ENCODE peak calls at places on chromosomes 2 and 18, in four cellular contexts. O is IMR-90, R is H9, D is mesenchymal stem cell. V is an unnamed sample.

GRCh38 chr2:11437602-11438001 is 28.4 kb downstream of the E2F6 start:
- DNase-seq in O (no peak), D (no peak), R (no peak), V (no peak)

GRCh38 chr2:232688201-232688600 is 8.9 kb upstream of the GIGYF2 start:
- DNase-seq in O (no peak), D (no peak), R (no peak), V (no peak)

GRCh38 chr2:63992061-63992685 is 27.1 kb downstream of the VPS54 start:
- DNase-seq in R (no peak), D (no peak), O (no peak), V (no peak)

GRCh38 chr18:3205239-3205638 is 14.5 kb downstream of the MYOM1 start:
- DNase-seq in D (no peak), O (no peak), R (no peak), V (no peak)

GRCh38 chr18:70931942-70932814 is 643.3 kb downstream of the SOCS6 start:
- DNase-seq in D (no peak), R (peak; percentile 34), O (peak; percentile 17), V (no peak)

GRCh38 chr18:68436485-68436884 is 278.4 kb downstream of the TMX3 start:
- DNase-seq in O (peak; percentile 61), R (no peak), D (peak; percentile 70), V (no peak)

GRCh38 chr2:191539068-191539467 is 138.9 kb upstream of the NABP1 start:
- DNase-seq in O (peak; percentile 40), D (peak; percentile 51), R (no peak), V (peak; percentile 21)

GRCh38 chr2:237371856-237372255 is 42.1 kb downstream of the COL6A3 start:
- DNase-seq in O (no peak), D (no peak), R (no peak), V (no peak)

GRCh38 chr2:11169333-11169732 is 14.1 kb downstream of the SLC66A3 start:
- DNase-seq in D (no peak), R (no peak), O (no peak), V (no peak)

GRCh38 chr2:17599617-17600016 is 59.1 kb downstream of the VSNL1 start:
- DNase-seq in O (no peak), D (no peak), R (peak; percentile 6), V (no peak)

GRCh38 chr2:164015328-164016123 is 279.7 kb upstream of the FIGN start:
- DNase-seq in D (no peak), R (no peak), O (no peak), V (no peak)

GRCh38 chr2:46073540-46074018 is 223.6 kb upstream of the EPAS1 start:
- DNase-seq in O (peak; percentile 97), R (no peak), D (peak; percentile 97), V (no peak)

GRCh38 chr2:219944861-219945260 is 317.4 kb downstream of the SLC4A3 start:
- DNase-seq in D (no peak), O (no peak), R (no peak), V (no peak)

GRCh38 chr2:149049142-149049541 is 10.6 kb downstream of the LYPD6B start:
- DNase-seq in O (peak; percentile 62), D (peak; percentile 50), R (no peak), V (no peak)

GRCh38 chr2:179751184-179751809 is 110.1 kb downstream of the ZNF385B start:
- DNase-seq in O (peak; percentile 47), D (peak; percentile 30), R (no peak), V (no peak)

GRCh38 chr2:80126596-80127189 is 177.9 kb downstream of the LRRTM1 start:
- DNase-seq in R (no peak), D (no peak), O (peak; percentile 71), V (no peak)

GRCh38 chr2:157438907-157439791 is 4.7 kb downstream of the CYTIP start:
- DNase-seq in D (no peak), R (no peak), O (no peak), V (no peak)

GRCh38 chr2:218292700-218293014 is 354 bp upstream of the TMBIM1 start:
- DNase-seq in D (no peak), R (no peak), O (no peak), V (no peak)

GRCh38 chr2:218293715-218294429 is 1.6 kb upstream of the TMBIM1 start:
- DNase-seq in D (no peak), O (no peak), R (no peak), V (no peak)

GRCh38 chr2:218290316-218291261 is 1.7 kb downstream of the TMBIM1 start:
- DNase-seq in R (no peak), D (no peak), O (no peak), V (no peak)

GRCh38 chr2:218291318-218291933 is 877 bp downstream of the TMBIM1 start:
- DNase-seq in D (no peak), O (peak; percentile 31), R (no peak), V (no peak)

GRCh38 chr2:218291934-218292699 is at the start of gene TMBIM1:
- DNase-seq in R (peak; percentile 74), D (peak; percentile 80), O (peak; percentile 58), V (peak; percentile 61)
- H2AFZ ChIP-seq in R (no peak within 1 kb of the TSS), D (peak within 1 kb of the TSS; percentile 33), O (peak within 1 kb of the TSS; percentile 80), V (peak within 1 kb of the TSS; percentile 72)

GRCh38 chr2:144516417-144516980 is 3.4 kb downstream of the ZEB2 start:
- DNase-seq in R (no peak), O (no peak), D (no peak), V (no peak)
- H3K4me1 ChIP-seq in R (peaks cover 14% of the 10 kb centered on the region), O (peaks cover 8% of the 10 kb centered on the region), D (peaks cover 11% of the 10 kb centered on the region), V (peaks cover 50% of the 10 kb centered on the region)

GRCh38 chr2:47728551-47728950 is 54.4 kb upstream of the MSH6 start:
- DNase-seq in R (no peak), O (no peak), D (no peak), V (no peak)
- H2BK5ac ChIP-seq in R (no peak overlapping the region), O (no peak overlapping the region), D (no peak overlapping the region), V (no peak overlapping the region)

DNA sequence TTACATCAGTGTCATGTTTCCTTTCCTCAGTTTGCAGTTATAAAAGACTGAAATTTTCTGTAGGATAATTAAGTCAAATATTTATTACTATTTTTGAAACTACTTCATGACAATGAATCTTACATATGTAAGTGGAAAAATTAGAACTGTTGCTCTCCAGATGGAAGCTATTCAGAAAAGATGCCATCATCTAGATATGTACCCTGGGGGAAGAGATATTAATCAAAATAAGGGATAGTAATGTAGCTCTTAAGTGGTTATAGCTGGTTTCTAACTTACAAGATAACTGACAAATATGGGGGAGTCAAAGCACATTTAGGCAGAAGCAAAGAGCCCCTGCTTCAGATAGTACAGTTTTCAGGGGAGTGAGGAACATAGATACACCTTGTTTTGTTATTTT is 38.1 kb upstream of the PAX3 start:
- DNase-seq in O (no peak), R (no peak), D (no peak), V (no peak)
- H2AFZ ChIP-seq in O (no peak overlapping the region), R (no peak overlapping the region), D (no peak overlapping the region), V (no peak overlapping the region)

GRCh38 chr2:108621689-108622681 is 87.7 kb downstream of the LIMS1 start:
- DNase-seq in R (no peak), D (no peak), O (no peak), V (no peak)
- H3K4me1 ChIP-seq in R (peaks cover 9% of the 10 kb centered on the region), D (peaks cover 15% of the 10 kb centered on the region), O (peaks cover 25% of the 10 kb centered on the region), V (peaks cover 8% of the 10 kb centered on the region)

DNA sequence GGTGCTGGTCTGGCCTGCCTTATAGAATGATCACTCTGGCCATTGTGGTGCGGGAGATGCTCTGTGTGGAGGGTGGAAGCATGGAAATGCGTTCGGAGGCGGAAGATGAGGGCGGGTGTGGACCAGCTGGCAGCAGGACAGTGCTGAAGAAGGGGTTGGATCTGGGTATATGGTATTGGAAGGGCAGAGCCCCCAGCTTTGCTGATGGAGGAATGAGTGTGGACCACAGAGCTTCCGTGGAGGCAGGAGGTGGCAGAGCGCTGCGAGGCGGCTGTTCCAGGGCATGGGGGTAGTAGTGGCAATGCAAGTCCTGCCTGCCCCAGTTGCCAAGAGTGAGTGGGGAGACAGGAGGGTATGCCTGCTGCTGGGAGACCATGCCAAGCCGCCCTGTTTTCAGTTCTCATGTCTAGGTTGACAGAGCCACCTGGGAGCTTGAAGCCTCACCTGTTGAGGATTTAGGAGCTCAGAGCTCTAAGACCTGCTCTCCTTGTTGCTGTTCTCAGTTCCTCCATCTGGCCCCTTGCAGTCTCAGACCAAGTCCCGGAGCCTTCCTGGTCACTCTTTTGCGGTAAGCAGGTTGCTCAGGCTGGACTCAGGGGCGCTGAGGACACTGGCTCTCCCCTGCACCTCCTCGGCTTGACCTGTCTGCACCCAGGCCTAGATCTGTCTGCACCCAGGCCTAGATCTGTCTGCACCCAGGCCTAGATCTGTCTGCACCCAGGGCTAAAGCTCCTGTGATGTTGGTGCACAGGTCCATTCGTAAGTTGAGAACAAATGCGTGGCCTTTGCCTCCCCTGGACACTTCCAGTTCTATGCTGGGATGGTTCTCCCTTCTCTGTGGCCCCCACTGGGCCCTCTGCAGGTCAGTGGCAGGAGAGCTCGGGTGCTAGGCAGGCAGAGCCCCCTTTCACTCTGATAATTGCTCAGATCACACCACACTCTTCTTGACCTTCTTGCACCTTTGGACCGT is 290.5 kb upstream of the HS6ST1 start:
- DNase-seq in D (no peak), R (no peak), O (no peak), V (no peak)
- H2BK5ac ChIP-seq in D (no peak overlapping the region), R (no peak overlapping the region), O (no peak overlapping the region), V (no peak overlapping the region)

GRCh38 chr2:234191819-234192407 is 141.4 kb downstream of the SPP2 start:
- DNase-seq in D (no peak), R (no peak), O (peak; percentile 6), V (no peak)
- H2AFZ ChIP-seq in D (no peak overlapping the region), R (no peak overlapping the region), O (no peak overlapping the region), V (no peak overlapping the region)

DNA sequence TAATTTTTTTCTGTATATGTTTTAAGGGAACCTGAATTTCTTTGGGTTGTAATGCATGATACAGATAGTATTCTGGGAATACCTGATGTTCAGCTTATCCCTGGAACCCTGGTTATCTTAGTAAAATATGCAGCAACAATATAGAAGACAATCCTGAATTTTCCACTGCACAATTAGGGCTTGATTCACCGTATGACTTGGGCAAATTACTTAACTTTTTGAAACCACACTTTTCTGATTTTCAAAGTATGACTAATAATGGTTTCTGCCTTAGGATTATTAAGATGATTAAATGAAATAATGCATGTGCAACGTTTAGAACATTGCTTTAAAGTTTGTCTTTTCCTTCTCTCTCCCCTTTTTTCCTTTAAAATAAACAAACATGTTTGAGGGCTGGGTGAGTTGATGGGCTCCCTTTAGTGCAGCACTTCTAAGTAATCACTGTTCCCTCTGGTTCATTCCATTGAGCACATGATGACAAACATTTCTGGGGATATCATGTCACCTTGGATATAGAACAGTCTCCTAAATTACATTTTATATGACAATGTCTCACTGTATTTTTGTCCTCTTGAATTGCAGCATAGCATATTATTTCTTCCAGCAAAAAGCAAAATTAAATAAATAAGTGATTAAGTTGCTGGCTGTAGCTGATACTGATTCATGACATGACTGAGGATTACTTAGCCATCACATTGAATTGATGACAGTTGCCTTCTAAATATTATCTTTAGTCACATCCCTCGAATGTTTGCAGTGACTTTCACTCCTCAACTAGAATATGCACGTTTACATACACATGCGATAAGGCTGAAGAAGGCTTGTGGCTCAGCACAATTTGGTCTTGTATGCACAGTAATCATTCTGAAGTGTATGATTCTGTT is 254.5 kb downstream of the NEDD4L start:
- DNase-seq in D (no peak), R (no peak), O (peak; percentile 37), V (no peak)
- H3K4me1 ChIP-seq in D (no peaks in the 10 kb centered on the region), R (no peaks in the 10 kb centered on the region), O (peaks cover 5% of the 10 kb centered on the region), V (no peaks in the 10 kb centered on the region)

GRCh38 chr18:8661754-8662573 is 43.4 kb upstream of the MTCL1 start:
- DNase-seq in D (peak; percentile 48), R (peak; percentile 92), O (peak; percentile 28), V (peak; percentile 56)
- H2BK5ac ChIP-seq in D (no peak overlapping the region), R (no peak overlapping the region), O (no peak overlapping the region), V (no peak overlapping the region)